ENCODE peak calls at places on chromosomes 12 and 14, in four cellular contexts. One of them, this sample, is unnamed.

GRCh38 chr12:103676863-103677262 is 89.8 kb downstream of the STAB2 start:
- DNase-seq in prostate gland: no peak
- DNase-seq in pancreas: no peak
- DNase-seq in RWPE2: no peak
- DNase-seq in this sample: no peak

GRCh38 chr12:12723681-12724420 is 6.7 kb downstream of the CDKN1B start:
- DNase-seq in pancreas: peak
- DNase-seq in RWPE2: no peak
- DNase-seq in prostate gland: no peak
- DNase-seq in this sample: no peak

GRCh38 chr12:109827566-109828550 is 5.3 kb downstream of the TRPV4 start:
- DNase-seq in RWPE2: no peak
- DNase-seq in prostate gland: no peak
- DNase-seq in pancreas: no peak
- DNase-seq in this sample: no peak

GRCh38 chr12:73226585-73226984 is 954.4 kb downstream of the TRHDE start:
- DNase-seq in RWPE2: no peak
- DNase-seq in pancreas: no peak
- DNase-seq in prostate gland: no peak
- DNase-seq in this sample: no peak

GRCh38 chr12:68827895-68828294 is 19.9 kb downstream of the MDM2 start:
- DNase-seq in RWPE2: no peak
- DNase-seq in pancreas: no peak
- DNase-seq in prostate gland: no peak
- DNase-seq in this sample: no peak

GRCh38 chr12:7948585-7949264 is 12.7 kb upstream of the SLC2A3 start:
- DNase-seq in RWPE2: no peak
- DNase-seq in prostate gland: no peak
- DNase-seq in pancreas: no peak
- DNase-seq in this sample: no peak

GRCh38 chr12:88153959-88154358 is 11.9 kb downstream of the TMTC3 start:
- DNase-seq in prostate gland: no peak
- DNase-seq in pancreas: no peak
- DNase-seq in RWPE2: no peak
- DNase-seq in this sample: peak

GRCh38 chr12:105168006-105168405 is 60.5 kb downstream of the WASHC4 start:
- DNase-seq in prostate gland: no peak
- DNase-seq in RWPE2: no peak
- DNase-seq in pancreas: no peak
- DNase-seq in this sample: no peak

GRCh38 chr12:104701301-104701700 is 244.6 kb downstream of the CHST11 start:
- DNase-seq in prostate gland: no peak
- DNase-seq in RWPE2: no peak
- DNase-seq in pancreas: no peak
- DNase-seq in this sample: no peak

GRCh38 chr14:42980419-42980818 is 1373.7 kb downstream of the LRFN5 start:
- DNase-seq in pancreas: no peak
- DNase-seq in prostate gland: no peak
- DNase-seq in RWPE2: no peak
- DNase-seq in this sample: no peak

GRCh38 chr12:98635657-98636323 is 8.8 kb downstream of the IKBIP start:
- DNase-seq in pancreas: no peak
- DNase-seq in RWPE2: no peak
- DNase-seq in prostate gland: no peak
- DNase-seq in this sample: peak

GRCh38 chr12:131487379-131488129 is 223.3 kb upstream of the SFSWAP start:
- DNase-seq in RWPE2: no peak
- DNase-seq in pancreas: no peak
- DNase-seq in prostate gland: no peak
- DNase-seq in this sample: peak

DNA sequence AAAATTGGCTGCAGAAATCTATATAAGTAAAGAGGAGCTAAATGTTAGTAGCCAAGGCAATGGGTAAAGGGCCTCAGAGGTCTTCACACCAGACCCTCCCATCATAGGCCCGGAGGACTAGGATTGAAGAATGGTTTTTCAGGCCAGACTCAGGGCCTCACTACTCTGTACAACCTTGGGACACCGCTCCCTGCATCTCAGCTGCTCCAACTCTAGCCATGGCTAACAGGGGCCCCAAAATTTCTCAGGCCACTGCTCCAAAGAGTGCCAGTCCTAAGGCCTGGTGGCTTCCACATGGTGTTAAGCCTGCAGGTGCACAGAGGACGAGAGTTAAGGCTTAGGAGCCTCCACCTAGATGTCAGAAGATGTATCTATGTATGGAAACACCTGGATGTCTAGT is 155.5 kb upstream of the MGAT4C start:
- DNase-seq in RWPE2: no peak
- DNase-seq in pancreas: no peak
- DNase-seq in prostate gland: no peak
- DNase-seq in this sample: no peak
- H3K27ac ChIP-seq in RWPE2: no peak
- H3K27ac ChIP-seq in pancreas: no peak
- H3K27ac ChIP-seq in prostate gland: no peak
- H3K27ac ChIP-seq in this sample: no peak

GRCh38 chr12:122203301-122203967 is at the start of gene B3GNT4:
- DNase-seq in prostate gland: peak
- DNase-seq in RWPE2: no peak
- DNase-seq in pancreas: peak
- DNase-seq in this sample: peak

GRCh38 chr12:122201381-122201780 is 2.1 kb upstream of the B3GNT4 start:
- DNase-seq in pancreas: no peak
- DNase-seq in prostate gland: no peak
- DNase-seq in RWPE2: no peak
- DNase-seq in this sample: no peak

GRCh38 chr12:122202017-122202416 is 1.5 kb upstream of the B3GNT4 start:
- DNase-seq in prostate gland: no peak
- DNase-seq in pancreas: no peak
- DNase-seq in RWPE2: no peak
- DNase-seq in this sample: no peak

GRCh38 chr12:122199484-122200355 is 3.8 kb upstream of the B3GNT4 start:
- DNase-seq in RWPE2: no peak
- DNase-seq in prostate gland: no peak
- DNase-seq in pancreas: no peak
- DNase-seq in this sample: no peak

DNA sequence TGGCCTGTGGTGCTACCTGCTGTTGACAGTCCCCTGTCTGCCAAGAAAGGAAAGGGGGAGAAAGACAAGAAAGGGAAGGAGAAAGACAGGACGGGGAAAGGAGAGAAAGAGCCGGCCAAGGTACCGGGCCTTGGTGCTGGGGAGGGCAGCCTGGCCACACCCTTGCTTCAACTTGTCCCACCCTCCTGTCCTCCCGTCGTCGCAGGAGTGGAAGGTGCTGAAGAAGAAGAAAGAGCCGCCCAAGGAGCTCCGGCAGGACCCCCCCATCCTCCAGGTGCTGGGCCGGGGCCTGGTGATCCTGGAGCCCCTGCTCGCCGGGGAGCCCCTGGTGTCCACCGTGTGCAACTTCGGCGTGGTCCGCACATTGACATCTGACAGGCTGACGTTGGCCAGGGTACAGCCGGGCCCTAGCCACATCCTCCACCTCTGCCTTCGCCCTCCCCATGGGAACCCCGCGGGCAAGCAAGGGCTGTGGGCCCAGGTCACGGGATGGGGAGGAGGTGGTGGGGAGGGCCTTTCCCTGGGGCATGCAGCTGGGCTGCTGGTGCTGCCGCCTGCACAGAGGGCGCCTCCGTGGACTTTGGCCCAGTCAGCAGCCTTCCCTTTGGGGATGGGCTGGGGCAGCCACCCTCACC is 2.9 kb upstream of the B3GNT4 start:
- DNase-seq in pancreas: no peak
- DNase-seq in prostate gland: no peak
- DNase-seq in RWPE2: no peak
- DNase-seq in this sample: no peak
- TF ChIP-seq CTCF in pancreas: no peak
- TF ChIP-seq CTCF in prostate gland: no peak
- TF ChIP-seq CTCF in RWPE2: no peak
- TF ChIP-seq CTCF in this sample: no peak

GRCh38 chr12:57725851-57726150 is 12.7 kb downstream of the AGAP2 start:
- DNase-seq in RWPE2: no peak
- DNase-seq in prostate gland: no peak
- DNase-seq in pancreas: no peak
- DNase-seq in this sample: no peak
- H3K27ac ChIP-seq in RWPE2: peak
- H3K27ac ChIP-seq in prostate gland: no peak
- H3K27ac ChIP-seq in pancreas: no peak
- H3K27ac ChIP-seq in this sample: peak

GRCh38 chr12:4856556-4856955 is 53.1 kb upstream of the KCNA1 start:
- DNase-seq in pancreas: no peak
- DNase-seq in prostate gland: no peak
- DNase-seq in RWPE2: no peak
- DNase-seq in this sample: no peak

GRCh38 chr12:4855121-4855924 is 54.4 kb upstream of the KCNA1 start:
- DNase-seq in pancreas: peak
- DNase-seq in RWPE2: no peak
- DNase-seq in prostate gland: peak
- DNase-seq in this sample: peak

GRCh38 chr12:4859478-4860210 is 50.1 kb upstream of the KCNA1 start:
- DNase-seq in RWPE2: no peak
- DNase-seq in pancreas: no peak
- DNase-seq in prostate gland: no peak
- DNase-seq in this sample: no peak

GRCh38 chr12:4857472-4858291 is 52.0 kb upstream of the KCNA1 start:
- DNase-seq in RWPE2: no peak
- DNase-seq in prostate gland: peak
- DNase-seq in pancreas: peak
- DNase-seq in this sample: peak

DNA sequence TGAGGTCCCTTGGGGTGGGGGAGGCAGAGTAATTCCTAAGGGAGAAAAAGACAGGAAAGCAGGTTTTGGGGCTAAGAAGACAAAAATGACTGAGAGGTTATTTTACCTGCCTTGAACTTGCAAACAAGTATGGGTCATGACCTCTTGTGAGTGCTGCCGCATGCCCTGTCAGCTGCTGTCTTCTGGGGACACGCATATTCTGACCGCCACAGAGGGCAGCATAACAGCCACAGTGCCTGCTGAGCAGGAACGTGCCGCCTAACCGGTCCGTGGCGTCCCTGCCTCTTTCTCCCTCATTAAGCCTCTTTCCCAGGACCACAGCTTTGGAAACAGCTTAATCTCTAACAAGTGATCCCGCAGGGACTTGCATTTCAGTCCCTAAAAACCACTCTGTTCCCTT is 51.3 kb upstream of the KCNA1 start:
- DNase-seq in prostate gland: peak
- DNase-seq in RWPE2: no peak
- DNase-seq in pancreas: no peak
- DNase-seq in this sample: no peak
- TF ChIP-seq CTCF in prostate gland: no peak
- TF ChIP-seq CTCF in RWPE2: no peak
- TF ChIP-seq CTCF in pancreas: no peak
- TF ChIP-seq CTCF in this sample: no peak

GRCh38 chr14:92531151-92531873 is 17.7 kb downstream of the RIN3 start:
- DNase-seq in RWPE2: no peak
- DNase-seq in pancreas: no peak
- DNase-seq in prostate gland: no peak
- DNase-seq in this sample: no peak

GRCh38 chr14:92528486-92529100 is 15.0 kb downstream of the RIN3 start:
- DNase-seq in prostate gland: no peak
- DNase-seq in RWPE2: no peak
- DNase-seq in pancreas: no peak
- DNase-seq in this sample: no peak

GRCh38 chr14:92532490-92533163 is 19.0 kb downstream of the RIN3 start:
- DNase-seq in prostate gland: no peak
- DNase-seq in RWPE2: no peak
- DNase-seq in pancreas: no peak
- DNase-seq in this sample: no peak

GRCh38 chr14:92527724-92528123 is 14.1 kb downstream of the RIN3 start:
- DNase-seq in RWPE2: no peak
- DNase-seq in prostate gland: no peak
- DNase-seq in pancreas: no peak
- DNase-seq in this sample: no peak

DNA sequence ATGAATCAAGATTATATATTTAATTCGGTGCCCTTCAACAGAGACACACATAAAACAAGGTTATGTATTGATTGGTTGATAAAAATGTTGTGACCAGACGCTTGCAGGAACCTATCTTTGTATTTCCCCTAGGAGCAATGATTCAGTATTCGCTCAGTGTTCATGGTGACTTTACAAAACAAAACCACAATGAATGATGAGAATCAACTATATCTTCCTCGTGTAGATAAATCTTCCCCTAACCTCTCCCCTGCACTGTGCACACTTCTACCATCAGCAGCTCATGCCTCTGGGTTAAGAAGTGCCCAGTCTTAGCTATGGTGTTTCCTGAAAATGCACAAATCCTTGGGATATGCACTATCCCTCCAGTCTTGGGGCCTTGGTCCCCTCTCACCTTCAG is 16.3 kb downstream of the RIN3 start:
- DNase-seq in pancreas: no peak
- DNase-seq in RWPE2: no peak
- DNase-seq in prostate gland: no peak
- DNase-seq in this sample: no peak
- H3K27ac ChIP-seq in pancreas: no peak
- H3K27ac ChIP-seq in RWPE2: no peak
- H3K27ac ChIP-seq in prostate gland: no peak
- H3K27ac ChIP-seq in this sample: no peak

DNA sequence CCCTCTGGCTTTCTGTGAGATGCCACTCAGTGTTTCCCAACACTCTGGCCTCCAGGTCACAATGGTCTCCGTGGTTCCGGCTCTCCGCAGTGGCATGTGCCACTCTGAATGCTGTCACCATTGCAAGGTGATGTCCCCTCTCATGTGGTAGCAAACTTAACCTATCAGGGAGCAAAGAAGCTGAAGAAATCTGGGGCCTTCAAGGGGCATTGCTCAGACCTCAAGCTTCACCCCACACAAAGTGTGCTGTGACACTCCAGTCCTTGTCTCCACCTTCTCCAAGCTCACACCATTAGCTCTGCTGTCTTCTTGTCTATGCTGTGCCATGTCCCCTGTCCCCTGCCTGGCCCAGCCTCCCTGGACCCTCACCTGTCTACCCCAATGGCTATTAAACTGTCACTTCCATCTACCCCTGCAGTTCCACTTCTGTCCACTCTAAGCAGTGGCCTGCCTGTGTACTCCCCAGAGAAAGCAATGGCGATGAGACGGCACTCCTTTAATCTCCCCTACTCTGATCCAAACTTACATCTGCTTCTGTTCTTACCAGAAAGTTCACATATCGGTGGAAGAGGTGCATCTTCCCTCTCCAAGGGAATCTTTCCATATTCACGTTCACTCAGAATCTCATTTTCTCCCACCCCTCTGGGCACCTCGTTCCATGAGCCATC is 93.7 kb downstream of the DHRS2 start:
- DNase-seq in RWPE2: no peak
- DNase-seq in pancreas: no peak
- DNase-seq in prostate gland: no peak
- DNase-seq in this sample: no peak
- TF ChIP-seq CTCF in RWPE2: no peak
- TF ChIP-seq CTCF in pancreas: no peak
- TF ChIP-seq CTCF in prostate gland: no peak
- TF ChIP-seq CTCF in this sample: no peak

This sample was measured in RWPE1.